ENCODE peak calls at places on chromosomes 3 and 15, in six cellular contexts. F, G, D, T, X and V are unnamed samples.
A peak's percentile ranks its signal among the peaks of the same experiment; 100 is the strongest.

GRCh38 chr3:151085227-151085888 is at the start of gene MED12L:
- DNase-seq in D (peak; percentile 79), T (peak; percentile 62), G (peak; percentile 69), F (peak; percentile 98), X (peak; percentile 83), V (peak; percentile 79)

GRCh38 chr3:100335137-100335833 is 728 bp downstream of the NIT2 start:
- DNase-seq in T (no peak), X (no peak), G (no peak), F (peak; percentile 18), D (peak; percentile 41), V (no peak)

GRCh38 chr3:139448104-139448503 is 28.2 kb downstream of the RBP2 start:
- DNase-seq in T (no peak), F (peak; percentile 30), G (peak; percentile 89), D (no peak), X (no peak), V (no peak)

GRCh38 chr15:52392008-52392687 is 96.5 kb upstream of the MYO5C start:
- DNase-seq in X (peak; percentile 53), F (peak; percentile 62), T (peak; percentile 22), G (peak; percentile 43), D (peak; percentile 77), V (no peak)

GRCh38 chr15:48564690-48565089 is 80.8 kb downstream of the FBN1 start:
- DNase-seq in X (no peak), D (no peak), T (no peak), G (no peak), F (no peak), V (no peak)

GRCh38 chr3:119311191-119311925 is 17.2 kb downstream of the ARHGAP31 start:
- DNase-seq in X (no peak), F (peak; percentile 52), T (peak; percentile 41), G (peak; percentile 45), D (no peak), V (no peak)

GRCh38 chr15:68499620-68500312 is 67.8 kb upstream of the ITGA11 start:
- DNase-seq in F (no peak), D (no peak), X (no peak), T (no peak), G (no peak), V (no peak)

GRCh38 chr3:25527796-25528195 is 99.7 kb downstream of the RARB start:
- DNase-seq in X (no peak), G (no peak), T (peak; percentile 54), F (peak; percentile 46), D (no peak), V (peak; percentile 11)

GRCh38 chr15:68316061-68316804 is 38.7 kb downstream of the FEM1B start:
- DNase-seq in F (no peak), T (peak; percentile 21), G (no peak), X (peak; percentile 67), D (peak; percentile 79), V (no peak)

GRCh38 chr3:38717603-38718240 is 68.2 kb upstream of the SCN5A start:
- DNase-seq in G (no peak), X (no peak), D (no peak), T (no peak), F (no peak), V (no peak)

GRCh38 chr3:178699810-178700209 is 163.6 kb downstream of the KCNMB2 start:
- DNase-seq in D (no peak), X (no peak), F (no peak), G (no peak), T (no peak), V (no peak)

GRCh38 chr3:46293035-46293724 is 50.9 kb downstream of the CCR3 start:
- DNase-seq in X (no peak), G (no peak), D (no peak), T (no peak), F (no peak), V (no peak)

GRCh38 chr3:15535757-15536156 is 14.3 kb upstream of the COLQ start:
- DNase-seq in F (peak; percentile 49), X (no peak), D (no peak), T (no peak), G (no peak), V (no peak)

GRCh38 chr3:21654662-21655061 is 96.3 kb downstream of the ZNF385D start:
- DNase-seq in T (peak; percentile 76), D (no peak), F (no peak), X (no peak), G (no peak), V (no peak)

GRCh38 chr3:188468672-188469071 is 314.7 kb downstream of the LPP start:
- DNase-seq in G (peak; percentile 84), F (no peak), T (peak; percentile 13), X (no peak), D (no peak), V (no peak)

GRCh38 chr3:32220006-32220405 is 18.5 kb upstream of the CMTM8 start:
- DNase-seq in T (peak; percentile 17), D (no peak), G (no peak), F (no peak), X (no peak), V (no peak)

GRCh38 chr3:55405436-55405835 is 81.7 kb downstream of the WNT5A start:
- DNase-seq in T (peak; percentile 8), G (peak; percentile 7), F (no peak), D (peak; percentile 86), X (peak; percentile 80), V (no peak)

GRCh38 chr3:160613661-160614060 is 48.3 kb upstream of the KPNA4 start:
- DNase-seq in T (no peak), G (no peak), X (no peak), F (no peak), D (no peak), V (no peak)

GRCh38 chr15:46955576-46955975 is 761.7 kb upstream of the SEMA6D start:
- DNase-seq in G (no peak), X (no peak), T (no peak), F (no peak), D (no peak), V (no peak)

GRCh38 chr3:155981669-155982068 is 111.2 kb downstream of the GMPS start:
- DNase-seq in F (no peak), D (no peak), X (no peak), G (no peak), T (peak; percentile 26), V (no peak)

GRCh38 chr15:25905140-25905539 is 42.0 kb upstream of the ATP10A start:
- DNase-seq in T (peak; percentile 94), F (peak; percentile 90), X (no peak), G (no peak), D (no peak), V (no peak)

GRCh38 chr3:147311716-147312115 is 94.6 kb downstream of the ZIC4 start:
- DNase-seq in T (peak; percentile 42), D (no peak), X (no peak), G (peak; percentile 22), F (no peak), V (no peak)

GRCh38 chr3:146156060-146156459 is 4.9 kb downstream of the PLOD2 start:
- DNase-seq in G (no peak), D (no peak), T (peak; percentile 62), X (no peak), F (peak; percentile 56), V (no peak)

GRCh38 chr3:109927161-109927560 is 589.8 kb upstream of the DPPA4 start:
- DNase-seq in F (peak; percentile 85), T (peak; percentile 92), D (no peak), G (peak; percentile 89), X (no peak), V (no peak)

GRCh38 chr15:67472957-67473356 is 48.0 kb upstream of the C15orf61 start:
- DNase-seq in D (no peak), T (peak; percentile 9), X (no peak), G (peak; percentile 43), F (peak; percentile 10), V (no peak)

GRCh38 chr15:90915808-90916440 is 12.8 kb downstream of the MAN2A2 start:
- DNase-seq in X (no peak), T (no peak), G (no peak), D (no peak), F (no peak), V (no peak)

GRCh38 chr3:185658504-185658912 is 72.4 kb downstream of the SENP2 start:
- DNase-seq in D (no peak), F (peak; percentile 93), G (peak; percentile 71), X (no peak), T (peak; percentile 99), V (no peak)

GRCh38 chr3:37768107-37768809 is 93.4 kb upstream of the CTDSPL start:
- DNase-seq in F (no peak), D (no peak), T (no peak), X (no peak), G (peak; percentile 47), V (no peak)